ENCODE peak calls at places on chromosome 18, in nine cellular contexts. A is neural progenitor cell, M is PC-3, C is SK-N-SH, G is GM23338, V is OCI-LY7, I is MM.1S, Y is GM23248, F is HCT116. K is an unnamed sample.

GRCh38 chr18:26088482-26088881 is 1.9 kb downstream of the SS18 start:
- DNase-seq in C (no peak), V (peak; percentile 56), I (peak; percentile 48), A (no peak), M (peak; percentile 23), Y (peak; percentile 53), F (no peak), G (no peak), K (no peak)

GRCh38 chr18:12989397-12990127 is 1.6 kb upstream of the CEP192 start:
- DNase-seq in C (no peak), F (no peak), A (no peak), I (no peak), G (no peak), Y (no peak), V (no peak), M (no peak), K (no peak)

GRCh38 chr18:44758821-44759624 is 78.3 kb downstream of the SETBP1 start:
- DNase-seq in A (no peak), G (no peak), I (peak; percentile 95), V (peak; percentile 89), Y (no peak), F (no peak), C (no peak), M (no peak), K (no peak)

GRCh38 chr18:33901894-33902512 is 322.7 kb downstream of the NOL4 start:
- DNase-seq in V (peak; percentile 43), C (no peak), Y (no peak), M (no peak), F (no peak), G (peak; percentile 34), I (no peak), A (peak; percentile 5), K (no peak)

GRCh38 chr18:59951591-59951990 is 51.8 kb downstream of the PMAIP1 start:
- DNase-seq in G (no peak), C (no peak), M (peak; percentile 67), I (no peak), A (no peak), F (peak; percentile 63), V (no peak), Y (no peak), K (no peak)

GRCh38 chr18:24078391-24078790 is 60.5 kb upstream of the CABYR start:
- DNase-seq in M (no peak), A (peak; percentile 13), V (no peak), C (no peak), G (no peak), Y (no peak), I (no peak), F (no peak), K (no peak)

GRCh38 chr18:56789004-56789888 is 138.1 kb downstream of the WDR7 start:
- DNase-seq in Y (peak; percentile 41), F (peak; percentile 23), M (peak; percentile 68), C (peak; percentile 4), G (peak; percentile 81), A (peak; percentile 54), V (peak; percentile 28), I (peak; percentile 50), K (peak; percentile 52)

GRCh38 chr18:40124107-40124506 is 1830.9 kb upstream of the PIK3C3 start:
- DNase-seq in C (no peak), Y (peak; percentile 45), F (no peak), M (peak; percentile 52), V (no peak), I (no peak), G (no peak), A (no peak), K (no peak)

GRCh38 chr18:58242435-58242834 is 198.4 kb downstream of the NEDD4L start:
- DNase-seq in V (no peak), A (no peak), G (no peak), I (no peak), F (no peak), C (no peak), Y (no peak), M (no peak), K (no peak)

GRCh38 chr18:59502222-59502898 is 143.3 kb upstream of the LMAN1 start:
- DNase-seq in G (peak; percentile 25), Y (peak; percentile 88), M (peak; percentile 73), I (no peak), F (no peak), A (no peak), C (no peak), V (no peak), K (peak; percentile 81)

GRCh38 chr18:61394983-61395382 is 61.8 kb downstream of the CDH20 start:
- DNase-seq in F (no peak), Y (peak; percentile 39), V (no peak), M (no peak), G (no peak), C (no peak), I (no peak), A (no peak), K (no peak)

GRCh38 chr18:47077111-47077510 is 41.7 kb upstream of the ELOA2 start:
- DNase-seq in V (no peak), G (no peak), Y (no peak), A (no peak), C (no peak), I (no peak), F (no peak), M (no peak), K (no peak)

GRCh38 chr18:77133051-77133919 is 702 bp upstream of the MBP start:
- DNase-seq in G (peak; percentile 64), M (peak; percentile 45), Y (no peak), V (no peak), I (no peak), A (peak; percentile 52), F (no peak), C (no peak), K (peak; percentile 72)

GRCh38 chr18:34643982-34644381 is 66.1 kb upstream of the DTNA start:
- DNase-seq in A (no peak), I (no peak), M (no peak), C (peak; percentile 12), Y (peak; percentile 13), G (no peak), V (no peak), F (no peak), K (no peak)

GRCh38 chr18:22556271-22556990 is 138.7 kb upstream of the CTAGE1 start:
- DNase-seq in F (no peak), Y (peak; percentile 19), M (peak; percentile 72), G (no peak), I (no peak), A (no peak), V (no peak), C (no peak), K (peak; percentile 46)

GRCh38 chr18:65235966-65236634 is 514.7 kb upstream of the CDH7 start:
- DNase-seq in Y (no peak), A (no peak), I (peak; percentile 5), C (peak; percentile 7), F (no peak), G (no peak), V (no peak), M (peak; percentile 62), K (peak; percentile 14)

GRCh38 chr18:70333757-70334156 is 44.9 kb downstream of the SOCS6 start:
- DNase-seq in Y (peak; percentile 99), C (no peak), A (no peak), F (peak; percentile 32), G (no peak), V (no peak), I (no peak), M (peak; percentile 66), K (peak; percentile 55)
- TF ChIP-seq EZH2phosphoT487 in Y (no peak), C (no peak), A (no peak), F (no peak), G (no peak), V (no peak), I (no peak), M (no peak), K (no peak)

DNA sequence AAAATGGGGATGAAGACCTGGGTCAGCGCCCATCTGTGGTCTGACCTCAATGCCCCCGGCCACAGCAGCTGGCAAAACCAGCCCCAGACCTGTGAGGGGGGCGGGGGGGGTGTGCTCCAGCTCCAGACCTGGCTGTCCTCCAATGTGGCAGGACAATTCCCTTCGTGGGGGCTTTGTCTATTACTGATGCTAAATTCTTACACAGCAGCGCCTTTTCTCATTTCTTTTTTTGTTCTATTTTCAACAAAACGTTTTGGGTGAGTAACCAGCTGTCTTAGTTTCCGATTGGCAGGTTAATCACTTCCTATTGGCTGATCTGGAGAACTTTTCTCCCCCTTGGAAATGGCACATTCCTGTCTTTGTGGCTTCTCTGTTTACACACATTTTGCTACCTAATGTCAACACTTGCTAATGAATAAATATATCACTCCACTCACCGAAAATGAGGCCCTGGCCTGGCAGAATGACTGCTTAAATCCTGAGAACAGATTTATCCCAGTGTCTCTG is 4.4 kb downstream of the SMAD7 start:
- DNase-seq in A (no peak), I (peak; percentile 38), M (peak; percentile 61), G (no peak), V (no peak), Y (peak; percentile 77), F (no peak), C (peak; percentile 82), K (no peak)
- TF ChIP-seq EZH2phosphoT487 in A (no peak), I (no peak), M (no peak), G (no peak), V (no peak), Y (peak; percentile 99), F (no peak), C (no peak), K (no peak)

GRCh38 chr18:32302806-32303205 is 113.0 kb downstream of the MEP1B start:
- DNase-seq in M (no peak), A (no peak), G (no peak), F (no peak), C (no peak), Y (no peak), I (no peak), V (no peak), K (no peak)

GRCh38 chr18:32301361-32301760 is 111.5 kb downstream of the MEP1B start:
- DNase-seq in A (no peak), Y (no peak), I (no peak), V (no peak), C (no peak), M (no peak), G (no peak), F (no peak), K (no peak)

GRCh38 chr18:32299489-32299888 is 109.7 kb downstream of the MEP1B start:
- DNase-seq in M (no peak), A (no peak), Y (no peak), C (no peak), I (no peak), G (no peak), F (no peak), V (no peak), K (no peak)

GRCh38 chr18:32301976-32302743 is 112.3 kb downstream of the MEP1B start:
- DNase-seq in M (peak; percentile 55), I (peak; percentile 74), Y (peak; percentile 91), A (no peak), F (no peak), C (peak; percentile 26), V (no peak), G (no peak), K (peak; percentile 28)

DNA sequence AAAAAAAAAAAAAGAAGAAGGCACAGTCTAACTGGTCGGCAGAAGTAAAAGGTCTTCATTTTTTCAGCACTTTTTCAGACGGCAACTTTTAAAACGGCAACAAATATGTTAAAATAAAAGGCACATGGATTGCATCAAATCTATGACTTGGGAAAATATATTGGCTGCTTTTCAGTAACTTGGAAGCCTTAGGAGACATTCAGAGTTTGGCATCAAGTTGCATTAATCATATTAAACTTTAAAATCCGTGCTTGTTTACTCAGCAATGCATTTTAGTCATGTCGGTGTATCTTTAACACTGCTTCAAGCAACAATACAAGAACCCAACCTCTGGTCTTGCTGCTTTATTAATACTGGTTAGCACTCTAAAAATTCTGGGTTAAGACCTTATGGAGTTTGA is 111.1 kb downstream of the MEP1B start:
- DNase-seq in V (no peak), C (no peak), A (no peak), F (no peak), G (no peak), M (peak; percentile 49), I (no peak), Y (peak; percentile 81), K (no peak)
- TF ChIP-seq EZH2phosphoT487 in V (no peak), C (no peak), A (no peak), F (no peak), G (no peak), M (no peak), I (no peak), Y (no peak), K (no peak)

GRCh38 chr18:11987527-11987926 is 6.2 kb downstream of the IMPA2 start:
- DNase-seq in Y (peak; percentile 54), V (no peak), I (no peak), F (no peak), C (no peak), M (no peak), G (no peak), A (no peak), K (no peak)
- TF ChIP-seq EZH2phosphoT487 in Y (no peak), V (no peak), I (no peak), F (no peak), C (no peak), M (no peak), G (no peak), A (no peak), K (no peak)

K was measured in hepatocyte.